ENCODE peak calls at places on chromosomes 1 and 21, in nine cellular contexts. P is vagina; Z is sigmoid colon; T is heart left ventricle; V is stimulated activated CD4-positive, alpha-beta T cell treated with anti-CD3 and anti-CD28 coated beads, Interleukin-12 subunit alpha, Interleukin-12 subunit beta, amount 100 ng/mL, for 4 hours; D is NCI-H774; R is dermis blood vessel endothelial cell; M is A549; W is iPS-NIHi11. Y is an unnamed sample.

GRCh38 chr1:182213163-182213562 is 151.7 kb upstream of the ZNF648 start:
- DNase-seq in P (no peak), Z (no peak), T (no peak), V (no peak), D (no peak), R (no peak), M (no peak), W (no peak), Y (no peak)

GRCh38 chr1:10852018-10852417 is 55.6 kb upstream of the CASZ1 start:
- DNase-seq in P (no peak), Z (no peak), T (no peak), V (no peak), D (no peak), R (no peak), M (no peak), W (no peak), Y (no peak)

GRCh38 chr1:46996659-46997281 is 26.7 kb upstream of the CYP4X1 start:
- DNase-seq in P (no peak), Z (no peak), T (no peak), V (no peak), D (no peak), R (no peak), M (no peak), W (no peak), Y (no peak)

GRCh38 chr1:61157420-61157987 is 75.1 kb downstream of the NFIA start:
- DNase-seq in P (no peak), Z (no peak), T (no peak), V (no peak), D (no peak), R (no peak), M (no peak), W (no peak), Y (peak; percentile 2)

GRCh38 chr1:1399870-1400575 is 888 bp upstream of the CCNL2 start:
- DNase-seq in P (no peak), Z (no peak), T (no peak), V (no peak), D (no peak), R (peak; percentile 43), M (no peak), W (no peak), Y (no peak)

GRCh38 chr1:115432061-115432460 is 94.0 kb upstream of the NGF start:
- DNase-seq in P (no peak), Z (no peak), T (no peak), V (no peak), D (no peak), R (no peak), M (no peak), W (no peak), Y (no peak)

GRCh38 chr21:35457097-35457496 is 408.0 kb upstream of the RUNX1 start:
- DNase-seq in P (no peak), Z (no peak), T (no peak), V (no peak), D (no peak), R (no peak), M (no peak), W (no peak), Y (no peak)

GRCh38 chr1:245877976-245878375 is 629.1 kb downstream of the SMYD3 start:
- DNase-seq in P (no peak), Z (no peak), T (no peak), V (no peak), D (no peak), R (peak; percentile 75), M (no peak), W (no peak), Y (no peak)

GRCh38 chr21:37557261-37557950 is 190.8 kb downstream of the DYRK1A start:
- DNase-seq in P (no peak), Z (no peak), T (no peak), V (no peak), D (no peak), R (no peak), M (no peak), W (no peak), Y (no peak)

GRCh38 chr1:155193275-155193990 is 14.3 kb downstream of the THBS3 start:
- DNase-seq in P (no peak), Z (peak; percentile 94), T (peak; percentile 94), V (peak; percentile 74), D (peak; percentile 86), R (peak; percentile 94), M (peak; percentile 84), W (peak; percentile 84), Y (peak; percentile 83)

GRCh38 chr1:181166377-181167196 is 78.1 kb downstream of the IER5 start:
- DNase-seq in P (no peak), Z (peak; percentile 79), T (no peak), V (peak; percentile 56), D (peak; percentile 60), R (peak; percentile 89), M (peak; percentile 72), W (peak; percentile 83), Y (peak; percentile 86)

GRCh38 chr1:34518146-34518545 is 236.7 kb upstream of the GJB5 start:
- DNase-seq in P (no peak), Z (no peak), T (no peak), V (no peak), D (no peak), R (no peak), M (no peak), W (no peak), Y (no peak)

GRCh38 chr1:201217146-201217545 is 26.5 kb downstream of the IGFN1 start:
- DNase-seq in P (no peak), Z (no peak), T (no peak), V (no peak), D (no peak), R (no peak), M (no peak), W (no peak), Y (no peak)

GRCh38 chr1:168628807-168629206 is 52.4 kb downstream of the XCL1 start:
- DNase-seq in P (no peak), Z (no peak), T (no peak), V (peak; percentile 3), D (no peak), R (no peak), M (peak; percentile 9), W (no peak), Y (no peak)

GRCh38 chr1:243490147-243490546 is 234.3 kb downstream of the SDCCAG8 start:
- DNase-seq in P (no peak), Z (peak; percentile 62), T (no peak), V (no peak), D (no peak), R (no peak), M (no peak), W (no peak), Y (no peak)

GRCh38 chr1:185479781-185480180 is 162.7 kb upstream of the IVNS1ABP start:
- DNase-seq in P (no peak), Z (no peak), T (no peak), V (no peak), D (no peak), R (no peak), M (no peak), W (no peak), Y (no peak)

GRCh38 chr1:7869136-7869905 is 16.5 kb upstream of the UTS2 start:
- DNase-seq in P (no peak), Z (no peak), T (no peak), V (no peak), D (no peak), R (peak; percentile 83), M (no peak), W (no peak), Y (no peak)

GRCh38 chr1:194829492-194829891 is 1643.1 kb upstream of the B3GALT2 start:
- DNase-seq in P (no peak), Z (no peak), T (no peak), V (no peak), D (no peak), R (no peak), M (no peak), W (no peak), Y (no peak)

GRCh38 chr1:241730031-241730430 is 78.0 kb downstream of the WDR64 start:
- DNase-seq in P (no peak), Z (no peak), T (no peak), V (no peak), D (no peak), R (no peak), M (no peak), W (peak; percentile 49), Y (no peak)

GRCh38 chr1:55500601-55501000 is 285.4 kb upstream of the USP24 start:
- DNase-seq in P (no peak), Z (no peak), T (no peak), V (no peak), D (no peak), R (no peak), M (no peak), W (no peak), Y (no peak)

GRCh38 chr1:17016317-17016661 is 4.6 kb upstream of the ATP13A2 start:
- DNase-seq in P (no peak), Z (no peak), T (no peak), V (no peak), D (no peak), R (peak; percentile 89), M (no peak), W (no peak), Y (no peak)

GRCh38 chr1:29453502-29454240 is 217.3 kb downstream of the PTPRU start:
- DNase-seq in P (no peak), Z (no peak), T (no peak), V (no peak), D (no peak), R (peak; percentile 50), M (peak; percentile 41), W (peak; percentile 91), Y (no peak)

GRCh38 chr1:43847290-43847689 is 86.3 kb upstream of the ARTN start:
- DNase-seq in P (no peak), Z (no peak), T (no peak), V (no peak), D (no peak), R (no peak), M (no peak), W (no peak), Y (no peak)

GRCh38 chr1:76048194-76048593 is 26.4 kb upstream of the ST6GALNAC3 start:
- DNase-seq in P (no peak), Z (no peak), T (no peak), V (no peak), D (no peak), R (no peak), M (no peak), W (no peak), Y (no peak)

GRCh38 chr1:118223426-118223825 is 38.4 kb upstream of the SPAG17 start:
- DNase-seq in P (no peak), Z (no peak), T (no peak), V (no peak), D (no peak), R (no peak), M (no peak), W (peak; percentile 57), Y (no peak)

GRCh38 chr1:55584521-55585401 is 369.6 kb upstream of the USP24 start:
- DNase-seq in P (no peak), Z (no peak), T (no peak), V (no peak), D (no peak), R (no peak), M (no peak), W (peak; percentile 50), Y (no peak)

GRCh38 chr1:109793486-109794318 is 30.0 kb upstream of the EPS8L3 start:
- DNase-seq in P (no peak), Z (peak; percentile 65), T (no peak), V (no peak), D (peak; percentile 92), R (peak; percentile 97), M (no peak), W (peak; percentile 44), Y (no peak)

GRCh38 chr1:2443285-2444137 is 31.1 kb upstream of the PEX10 start:
- DNase-seq in P (no peak), Z (no peak), T (no peak), V (peak; percentile 11), D (no peak), R (peak; percentile 43), M (no peak), W (peak; percentile 78), Y (peak; percentile 29)

GRCh38 chr1:38789498-38790169 is 69.9 kb downstream of the RRAGC start:
- DNase-seq in P (no peak), Z (no peak), T (no peak), V (no peak), D (no peak), R (no peak), M (no peak), W (no peak), Y (no peak)

GRCh38 chr1:15684042-15684461 is at the start of gene PLEKHM2:
- DNase-seq in P (no peak), Z (no peak), T (peak; percentile 80), V (peak; percentile 53), D (no peak), R (peak; percentile 62), M (peak; percentile 38), W (peak; percentile 92), Y (peak; percentile 57)

GRCh38 chr1:164858233-164858632 is 299.2 kb downstream of the PBX1 start:
- DNase-seq in P (no peak), Z (no peak), T (no peak), V (no peak), D (no peak), R (no peak), M (no peak), W (no peak), Y (no peak)